ENCODE peak calls at places on chromosome 5, in six cellular contexts. K, Z, X, W, P and N are unnamed samples.

GRCh38 chr5:127170918-127171600 is 97.8 kb upstream of the C5orf63 start:
- DNase-seq in P (no peak), W (no peak), X (no peak), K (no peak), Z (no peak), N (no peak)

GRCh38 chr5:139275536-139276297 is 17.8 kb upstream of the MATR3 start:
- DNase-seq in X (no peak), W (no peak), P (no peak), K (no peak), Z (no peak), N (no peak)

GRCh38 chr5:73673161-73673591 is 47.2 kb downstream of the ARHGEF28 start:
- DNase-seq in P (no peak), W (no peak), X (no peak), K (peak), Z (no peak), N (no peak)

GRCh38 chr5:140671472-140672210 is 1.7 kb downstream of the DND1 start:
- DNase-seq in X (no peak), W (no peak), P (no peak), K (no peak), Z (no peak), N (no peak)

GRCh38 chr5:116763987-116764866 is 189.6 kb upstream of the SEMA6A start:
- DNase-seq in P (peak), Z (no peak), W (no peak), K (no peak), X (no peak), N (no peak)

GRCh38 chr5:101326766-101327165 is 423.7 kb upstream of the ST8SIA4 start:
- DNase-seq in P (no peak), Z (no peak), K (no peak), X (no peak), W (no peak), N (no peak)

GRCh38 chr5:59956130-59956773 is 62.7 kb upstream of the PDE4D start:
- DNase-seq in K (no peak), Z (no peak), P (no peak), X (no peak), W (no peak), N (no peak)

GRCh38 chr5:138900281-138900965 is 25.3 kb upstream of the LRRTM2 start:
- DNase-seq in K (no peak), W (no peak), P (no peak), X (no peak), Z (no peak), N (no peak)

GRCh38 chr5:82804151-82804690 is 273.0 kb downstream of the TMEM167A start:
- DNase-seq in Z (no peak), X (no peak), P (no peak), W (no peak), K (no peak), N (no peak)

GRCh38 chr5:53590759-53591158 is 30.3 kb downstream of the NDUFS4 start:
- DNase-seq in K (no peak), P (no peak), X (no peak), W (no peak), Z (no peak), N (no peak)

GRCh38 chr5:76958976-76959767 is 6.3 kb downstream of the CRHBP start:
- DNase-seq in W (no peak), X (no peak), P (no peak), Z (no peak), K (no peak), N (no peak)

GRCh38 chr5:160119905-160120266 is 636 bp upstream of the PWWP2A start:
- DNase-seq in Z (no peak), X (no peak), K (no peak), P (no peak), W (no peak), N (no peak)

GRCh38 chr5:69007726-69008368 is 86.0 kb upstream of the SLC30A5 start:
- DNase-seq in W (peak), P (peak), X (peak), K (peak), Z (peak), N (peak)

GRCh38 chr5:125398466-125398865 is 652.0 kb upstream of the ZNF608 start:
- DNase-seq in Z (no peak), X (no peak), P (no peak), K (no peak), W (no peak), N (no peak)

GRCh38 chr5:151757233-151758140 is 944 bp downstream of the ATOX1 start:
- DNase-seq in K (no peak), Z (no peak), X (no peak), P (peak), W (peak), N (no peak)

GRCh38 chr5:105868038-105868775 is 1802.5 kb downstream of the EFNA5 start:
- DNase-seq in K (no peak), P (no peak), W (no peak), Z (no peak), X (no peak), N (no peak)

GRCh38 chr5:88108490-88109279 is 160.0 kb downstream of the TMEM161B start:
- DNase-seq in P (no peak), X (no peak), K (no peak), W (no peak), Z (no peak), N (no peak)

GRCh38 chr5:1523480-1523792 is 324 bp downstream of the LPCAT1 start:
- DNase-seq in W (no peak), P (no peak), K (no peak), X (no peak), Z (peak), N (no peak)

GRCh38 chr5:147558826-147559225 is 49.0 kb upstream of the DPYSL3 start:
- DNase-seq in P (no peak), Z (peak), X (no peak), W (peak), K (no peak), N (no peak)

GRCh38 chr5:122766130-122766529 is 8.8 kb upstream of the SNX2 start:
- DNase-seq in Z (no peak), K (no peak), P (no peak), W (no peak), X (no peak), N (no peak)

GRCh38 chr5:84304591-84304990 is 80.1 kb downstream of the EDIL3 start:
- DNase-seq in X (no peak), Z (no peak), W (no peak), P (no peak), K (no peak), N (no peak)

GRCh38 chr5:58149750-58150149 is 310.1 kb downstream of the PLK2 start:
- DNase-seq in X (no peak), P (no peak), W (no peak), Z (no peak), K (no peak), N (no peak)

GRCh38 chr5:71719092-71719964 is at the start of gene CARTPT:
- DNase-seq in X (peak), K (no peak), Z (no peak), P (no peak), W (no peak), N (no peak)

GRCh38 chr5:143016777-143017374 is 246.7 kb downstream of the ARHGAP26 start:
- DNase-seq in W (no peak), X (peak), Z (peak), P (no peak), K (no peak), N (no peak)

GRCh38 chr5:72451771-72452505 is 55.3 kb downstream of the ZNF366 start:
- DNase-seq in K (no peak), Z (no peak), X (peak), P (no peak), W (peak), N (no peak)

GRCh38 chr5:989961-990530 is 18.6 kb upstream of the NKD2 start:
- DNase-seq in W (peak), X (peak), P (no peak), Z (no peak), K (no peak), N (no peak)

GRCh38 chr5:140672455-140673186 is 755 bp downstream of the DND1 start:
- DNase-seq in K (no peak), P (no peak), Z (no peak), W (no peak), X (no peak), N (no peak)

GRCh38 chr5:163509288-163510040 is 4.0 kb downstream of the MAT2B start:
- DNase-seq in W (peak), P (no peak), X (no peak), K (peak), Z (no peak), N (no peak)

GRCh38 chr5:171207256-171207866 is 101.7 kb upstream of the TLX3 start:
- DNase-seq in X (peak), Z (no peak), K (peak), P (no peak), W (no peak), N (peak)

GRCh38 chr5:72355706-72356299 is 35.6 kb downstream of the PTCD2 start:
- DNase-seq in X (peak), W (no peak), P (no peak), Z (no peak), K (peak), N (no peak)